ENCODE peak calls at places on chromosome 11, in five cellular contexts. One of them, this sample, is unnamed.

GRCh38 chr11:125569913-125570621 is 790 bp downstream of the EI24 start:
- DNase-seq in esophagus muscularis mucosa: no peak
- DNase-seq in nephron progenitor cell: no peak
- DNase-seq in C1 segment of cervical spinal cord: no peak
- DNase-seq in MM.1S: peak; percentile 23
- DNase-seq in this sample: no peak

GRCh38 chr11:122593473-122594420 is 61.8 kb upstream of the UBASH3B start:
- DNase-seq in esophagus muscularis mucosa: no peak
- DNase-seq in nephron progenitor cell: no peak
- DNase-seq in C1 segment of cervical spinal cord: no peak
- DNase-seq in MM.1S: no peak
- DNase-seq in this sample: no peak

GRCh38 chr11:124766156-124766555 is 4.1 kb upstream of the ESAM start:
- DNase-seq in esophagus muscularis mucosa: no peak
- DNase-seq in nephron progenitor cell: no peak
- DNase-seq in C1 segment of cervical spinal cord: no peak
- DNase-seq in MM.1S: no peak
- DNase-seq in this sample: no peak

GRCh38 chr11:1834132-1834610 is 619 bp upstream of the SYT8 start:
- DNase-seq in esophagus muscularis mucosa: no peak
- DNase-seq in nephron progenitor cell: no peak
- DNase-seq in C1 segment of cervical spinal cord: no peak
- DNase-seq in MM.1S: no peak
- DNase-seq in this sample: no peak

GRCh38 chr11:129840236-129840635 is 24.6 kb downstream of the TMEM45B start:
- DNase-seq in esophagus muscularis mucosa: no peak
- DNase-seq in nephron progenitor cell: no peak
- DNase-seq in C1 segment of cervical spinal cord: no peak
- DNase-seq in MM.1S: no peak
- DNase-seq in this sample: no peak

GRCh38 chr11:64036081-64037026 is 623 bp downstream of the FLRT1 start:
- DNase-seq in esophagus muscularis mucosa: no peak
- DNase-seq in nephron progenitor cell: peak; percentile 50
- DNase-seq in C1 segment of cervical spinal cord: peak; percentile 73
- DNase-seq in MM.1S: no peak
- DNase-seq in this sample: no peak

GRCh38 chr11:75186999-75187398 is 36.1 kb downstream of the SLCO2B1 start:
- DNase-seq in esophagus muscularis mucosa: no peak
- DNase-seq in nephron progenitor cell: no peak
- DNase-seq in C1 segment of cervical spinal cord: no peak
- DNase-seq in MM.1S: no peak
- DNase-seq in this sample: no peak

GRCh38 chr11:119615003-119615878 is 113.8 kb downstream of the NECTIN1 start:
- DNase-seq in esophagus muscularis mucosa: no peak
- DNase-seq in nephron progenitor cell: no peak
- DNase-seq in C1 segment of cervical spinal cord: peak; percentile 73
- DNase-seq in MM.1S: peak; percentile 8
- DNase-seq in this sample: no peak

GRCh38 chr11:62588966-62589637 is 2.2 kb downstream of the TUT1 start:
- DNase-seq in esophagus muscularis mucosa: no peak
- DNase-seq in nephron progenitor cell: no peak
- DNase-seq in C1 segment of cervical spinal cord: no peak
- DNase-seq in MM.1S: no peak
- DNase-seq in this sample: no peak

GRCh38 chr11:72741849-72742521 is 10.2 kb downstream of the ARAP1 start:
- DNase-seq in esophagus muscularis mucosa: no peak
- DNase-seq in nephron progenitor cell: no peak
- DNase-seq in C1 segment of cervical spinal cord: no peak
- DNase-seq in MM.1S: no peak
- DNase-seq in this sample: no peak

GRCh38 chr11:2582436-2582931 is 117.3 kb downstream of the KCNQ1OT1 start:
- DNase-seq in esophagus muscularis mucosa: no peak
- DNase-seq in nephron progenitor cell: no peak
- DNase-seq in C1 segment of cervical spinal cord: no peak
- DNase-seq in MM.1S: no peak
- DNase-seq in this sample: no peak

GRCh38 chr11:59713745-59714144 is at the start of gene OR10V1:
- DNase-seq in esophagus muscularis mucosa: no peak
- DNase-seq in nephron progenitor cell: no peak
- DNase-seq in C1 segment of cervical spinal cord: no peak
- DNase-seq in MM.1S: no peak
- DNase-seq in this sample: no peak

GRCh38 chr11:131223198-131223975 is 147.0 kb upstream of the NTM start:
- DNase-seq in esophagus muscularis mucosa: no peak
- DNase-seq in nephron progenitor cell: no peak
- DNase-seq in C1 segment of cervical spinal cord: no peak
- DNase-seq in MM.1S: peak; percentile 31
- DNase-seq in this sample: no peak

GRCh38 chr11:47328449-47329390 is 23.8 kb downstream of the MYBPC3 start:
- DNase-seq in esophagus muscularis mucosa: no peak
- DNase-seq in nephron progenitor cell: no peak
- DNase-seq in C1 segment of cervical spinal cord: peak; percentile 11
- DNase-seq in MM.1S: no peak
- DNase-seq in this sample: no peak

GRCh38 chr11:79080506-79080905 is 360.3 kb downstream of the TENM4 start:
- DNase-seq in esophagus muscularis mucosa: no peak
- DNase-seq in nephron progenitor cell: no peak
- DNase-seq in C1 segment of cervical spinal cord: no peak
- DNase-seq in MM.1S: no peak
- DNase-seq in this sample: no peak

GRCh38 chr11:93085097-93085496 is 112.7 kb downstream of the SLC36A4 start:
- DNase-seq in esophagus muscularis mucosa: peak; percentile 4
- DNase-seq in nephron progenitor cell: no peak
- DNase-seq in C1 segment of cervical spinal cord: no peak
- DNase-seq in MM.1S: no peak
- DNase-seq in this sample: no peak

GRCh38 chr11:111978028-111978771 is 41.1 kb downstream of the DIXDC1 start:
- DNase-seq in esophagus muscularis mucosa: no peak
- DNase-seq in nephron progenitor cell: peak; percentile 52
- DNase-seq in C1 segment of cervical spinal cord: peak; percentile 55
- DNase-seq in MM.1S: no peak
- DNase-seq in this sample: no peak

GRCh38 chr11:47886096-47886495 is 37.9 kb upstream of the NUP160 start:
- DNase-seq in esophagus muscularis mucosa: no peak
- DNase-seq in nephron progenitor cell: no peak
- DNase-seq in C1 segment of cervical spinal cord: no peak
- DNase-seq in MM.1S: no peak
- DNase-seq in this sample: peak; percentile 32

GRCh38 chr11:12693485-12694181 is 19.4 kb downstream of the TEAD1 start:
- DNase-seq in esophagus muscularis mucosa: no peak
- DNase-seq in nephron progenitor cell: no peak
- DNase-seq in C1 segment of cervical spinal cord: peak; percentile 68
- DNase-seq in MM.1S: no peak
- DNase-seq in this sample: no peak

This sample was measured in activated CD8-positive, alpha-beta T cell treated with anti-CD3 and anti-CD28 coated beads, Interleukin-2, amount 10 ng/mL, durations not matched to agents 7 days and 5 days.